ENCODE peak calls at places on chromosome 6, in eight cellular contexts. U is PC-9, M is GM23248, J is PC-3, F is GM23338, N is HCT116, B is hepatocyte, Y is Karpas-422. W is an unnamed sample. For H3K9me2, the result is how much of the 10 kb centered on the place peaks cover.

GRCh38 chr6:81753709-81754678 is 1.5 kb upstream of the TENT5A start:
- DNase-seq in U (peak), M (peak), J (peak), F (peak), N (peak), B (peak), Y (no peak), W (no peak)

GRCh38 chr6:51464956-51465355 is 622.5 kb downstream of the PKHD1 start:
- DNase-seq in U (no peak), M (no peak), J (no peak), F (no peak), N (no peak), B (no peak), Y (no peak), W (no peak)

GRCh38 chr6:157151989-157152388 is 171.3 kb downstream of the TMEM242 start:
- DNase-seq in U (no peak), M (peak), J (peak), F (no peak), N (no peak), B (no peak), Y (no peak), W (no peak)

GRCh38 chr6:12068899-12069557 is 56.9 kb downstream of the HIVEP1 start:
- DNase-seq in U (no peak), M (no peak), J (peak), F (no peak), N (no peak), B (no peak), Y (no peak), W (no peak)

GRCh38 chr6:137494967-137495595 is 887 bp upstream of the OLIG3 start:
- DNase-seq in U (no peak), M (no peak), J (no peak), F (peak), N (no peak), B (no peak), Y (no peak), W (no peak)

GRCh38 chr6:25359891-25360290 is 80.7 kb downstream of the CARMIL1 start:
- DNase-seq in U (no peak), M (peak), J (peak), F (no peak), N (peak), B (no peak), Y (no peak), W (no peak)

GRCh38 chr6:103191391-103192093 is 1668.2 kb downstream of the HACE1 start:
- DNase-seq in U (no peak), M (no peak), J (no peak), F (no peak), N (no peak), B (no peak), Y (no peak), W (no peak)

GRCh38 chr6:54754406-54754805 is 92.2 kb upstream of the FAM83B start:
- DNase-seq in U (no peak), M (no peak), J (no peak), F (no peak), N (no peak), B (no peak), Y (no peak), W (no peak)

GRCh38 chr6:75484535-75484934 is 9.1 kb downstream of the FILIP1 start:
- DNase-seq in U (no peak), M (no peak), J (no peak), F (no peak), N (no peak), B (no peak), Y (no peak), W (no peak)

GRCh38 chr6:11675610-11676009 is 103.0 kb downstream of the ADTRP start:
- DNase-seq in U (no peak), M (peak), J (peak), F (no peak), N (no peak), B (peak), Y (peak), W (no peak)

GRCh38 chr6:154916857-154917256 is 78.3 kb upstream of the TIAM2 start:
- DNase-seq in U (no peak), M (no peak), J (no peak), F (no peak), N (no peak), B (no peak), Y (no peak), W (no peak)

GRCh38 chr6:156167289-156168076 is 609.7 kb upstream of the ARID1B start:
- DNase-seq in U (no peak), M (no peak), J (no peak), F (no peak), N (no peak), B (no peak), Y (no peak), W (no peak)

GRCh38 chr6:1901556-1901955 is 291.8 kb downstream of the FOXC1 start:
- DNase-seq in U (no peak), M (peak), J (peak), F (no peak), N (no peak), B (peak), Y (no peak), W (no peak)

GRCh38 chr6:163543311-163543710 is 128.8 kb downstream of the QKI start:
- DNase-seq in U (no peak), M (no peak), J (no peak), F (peak), N (no peak), B (no peak), Y (no peak), W (no peak)

GRCh38 chr6:15297895-15298590 is 52.2 kb downstream of the JARID2 start:
- DNase-seq in U (no peak), M (peak), J (no peak), F (no peak), N (no peak), B (no peak), Y (no peak), W (no peak)

GRCh38 chr6:32047855-32048766 is 9.9 kb downstream of the CYP21A2 start:
- DNase-seq in U (peak), M (peak), J (peak), F (peak), N (peak), B (peak), Y (peak), W (peak)

GRCh38 chr6:20060252-20060651 is 152.0 kb downstream of the MBOAT1 start:
- DNase-seq in U (no peak), M (no peak), J (no peak), F (no peak), N (no peak), B (no peak), Y (no peak), W (no peak)

GRCh38 chr6:157376706-157377230 is 4.2 kb upstream of the ZDHHC14 start:
- DNase-seq in U (no peak), M (peak), J (no peak), F (no peak), N (no peak), B (no peak), Y (no peak), W (peak)

GRCh38 chr6:71408966-71409723 is 120.5 kb downstream of the OGFRL1 start:
- DNase-seq in U (no peak), M (peak), J (no peak), F (no peak), N (no peak), B (no peak), Y (no peak), W (no peak)

GRCh38 chr6:99575544-99576227 is 7.2 kb upstream of the CCNC start:
- DNase-seq in U (no peak), M (no peak), J (no peak), F (no peak), N (no peak), B (no peak), Y (no peak), W (no peak)

GRCh38 chr6:35757461-35758123 is 18.8 kb upstream of the CLPSL2 start:
- DNase-seq in U (no peak), M (peak), J (peak), F (peak), N (peak), B (peak), Y (peak), W (peak)

GRCh38 chr6:139540276-139540675 is 165.8 kb upstream of the CITED2 start:
- DNase-seq in U (no peak), M (peak), J (peak), F (no peak), N (no peak), B (no peak), Y (no peak), W (no peak)

GRCh38 chr6:72216222-72217106 is 330.1 kb downstream of the RIMS1 start:
- DNase-seq in U (peak), M (no peak), J (peak), F (no peak), N (no peak), B (peak), Y (no peak), W (no peak)

GRCh38 chr6:125193208-125193607 is 39.6 kb downstream of the TPD52L1 start:
- DNase-seq in U (peak), M (peak), J (peak), F (no peak), N (no peak), B (no peak), Y (no peak), W (no peak)

GRCh38 chr6:169751242-169752073 is at the start of the genes DYNLT2 and ERMARD:
- DNase-seq in U (peak), M (peak), J (peak), F (peak), N (peak), B (peak), Y (peak), W (peak)

GRCh38 chr6:68468244-68468884 is 166.7 kb upstream of the ADGRB3 start:
- DNase-seq in U (no peak), M (no peak), J (peak), F (peak), N (no peak), B (no peak), Y (peak), W (peak)

GRCh38 chr6:37187321-37188022 is 17.5 kb downstream of the PIM1 start:
- DNase-seq in U (no peak), M (no peak), J (no peak), F (no peak), N (no peak), B (no peak), Y (no peak), W (no peak)

GRCh38 chr6:157443066-157443800 is 62.2 kb downstream of the ZDHHC14 start:
- DNase-seq in U (no peak), M (peak), J (peak), F (no peak), N (no peak), B (no peak), Y (no peak), W (no peak)

GRCh38 chr6:141988954-141989705 is 143.6 kb upstream of the GJE1 start:
- DNase-seq in U (peak), M (peak), J (peak), F (peak), N (peak), B (peak), Y (peak), W (peak)

GRCh38 chr6:130675072-130675471 is 152.1 kb upstream of the SMLR1 start:
- DNase-seq in U (no peak), M (peak), J (peak), F (no peak), N (no peak), B (no peak), Y (no peak), W (no peak)

GRCh38 chr6:3843379-3844096 is 5.6 kb upstream of the FAM50B start:
- DNase-seq in U (no peak), M (peak), J (peak), F (no peak), N (no peak), B (no peak), Y (no peak), W (no peak)

GRCh38 chr6:146910611-146911010 is 293.6 kb upstream of the STXBP5 start:
- DNase-seq in U (no peak), M (no peak), J (no peak), F (no peak), N (no peak), B (no peak), Y (no peak), W (no peak)

GRCh38 chr6:136158398-136158797 is 91.7 kb downstream of the MTFR2 start:
- DNase-seq in U (no peak), M (no peak), J (no peak), F (no peak), N (no peak), B (peak), Y (no peak), W (no peak)

GRCh38 chr6:7639427-7639826 is 49.4 kb downstream of the SNRNP48 start:
- DNase-seq in U (no peak), M (no peak), J (no peak), F (no peak), N (no peak), B (no peak), Y (no peak), W (no peak)
- H3K4me2 ChIP-seq in U (no peak), M (no peak), J (no peak), F (no peak), N (no peak), B (no peak), Y (no peak), W (no peak)

GRCh38 chr6:144223686-144224085 is 61.4 kb upstream of the UTRN start:
- DNase-seq in U (no peak), M (peak), J (no peak), F (no peak), N (no peak), B (no peak), Y (no peak), W (no peak)
- H3K9me2 ChIP-seq in U (under half), M (under half), J (under half), F (under half), N (under half), B (under half), Y (under half), W (under half)

GRCh38 chr6:83867043-83867442 is 7.6 kb downstream of the CYB5R4 start:
- DNase-seq in U (no peak), M (no peak), J (no peak), F (no peak), N (no peak), B (no peak), Y (no peak), W (no peak)

GRCh38 chr6:83862776-83863471 is 3.4 kb downstream of the CYB5R4 start:
- DNase-seq in U (no peak), M (no peak), J (no peak), F (no peak), N (no peak), B (no peak), Y (no peak), W (peak)

GRCh38 chr6:83860347-83860731 is 850 bp downstream of the CYB5R4 start:
- DNase-seq in U (no peak), M (no peak), J (no peak), F (no peak), N (no peak), B (no peak), Y (peak), W (no peak)

GRCh38 chr6:83859410-83860346 is at the start of gene CYB5R4:
- DNase-seq in U (peak), M (peak), J (peak), F (peak), N (peak), B (peak), Y (peak), W (peak)

DNA sequence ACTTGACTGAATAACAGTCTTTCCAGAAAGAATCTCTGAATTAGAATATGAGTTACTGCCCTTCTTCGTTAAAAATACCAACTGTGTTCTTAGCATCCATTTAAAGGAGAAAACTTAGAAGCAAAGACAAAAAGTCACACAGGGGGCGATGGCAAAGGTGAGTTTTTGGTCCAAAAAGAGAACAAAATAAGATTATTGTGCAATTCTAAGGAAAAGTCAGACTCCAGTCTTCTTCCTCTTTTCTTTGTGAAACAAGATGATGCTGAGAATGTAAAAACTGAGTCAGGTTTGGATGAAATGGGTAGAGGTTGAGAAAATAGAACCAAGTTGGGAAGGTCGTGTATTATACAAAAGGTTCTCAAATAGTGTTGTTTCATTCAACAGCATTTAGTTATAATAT is 1.6 kb downstream of the CYB5R4 start:
- DNase-seq in U (no peak), M (no peak), J (no peak), F (no peak), N (no peak), B (no peak), Y (peak), W (no peak)
- H3K4me2 ChIP-seq in U (peak), M (peak), J (peak), F (peak), N (peak), B (peak), Y (peak), W (peak)

GRCh38 chr6:90849686-90850085 is 262.8 kb upstream of the MAP3K7 start:
- DNase-seq in U (no peak), M (no peak), J (no peak), F (no peak), N (no peak), B (no peak), Y (no peak), W (no peak)
- H3K9me2 ChIP-seq in U (under half), M (under half), J (under half), F (under half), N (under half), B (under half), Y (under half), W (under half)

DNA sequence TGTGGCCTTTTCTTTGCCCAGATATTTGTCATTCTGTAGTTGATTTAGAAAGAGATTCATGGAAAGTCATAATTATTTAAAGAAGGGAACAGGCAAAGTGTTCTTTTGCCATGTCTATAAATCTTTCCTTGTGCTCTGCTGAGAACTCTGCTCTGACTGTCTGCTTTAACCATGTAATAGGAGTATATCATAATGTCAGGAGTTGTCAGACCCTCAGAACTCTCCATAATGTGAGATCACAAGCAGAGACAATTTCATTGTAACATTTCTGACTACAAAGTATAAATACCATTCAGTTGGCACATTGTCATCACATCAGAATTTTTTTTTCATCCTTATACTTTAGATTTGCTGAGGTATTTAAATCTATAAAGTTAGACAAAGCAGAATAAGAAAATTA is 33.0 kb upstream of the HS3ST5 start:
- DNase-seq in U (no peak), M (no peak), J (no peak), F (no peak), N (no peak), B (no peak), Y (no peak), W (no peak)
- H3K4me2 ChIP-seq in U (no peak), M (no peak), J (no peak), F (peak), N (no peak), B (no peak), Y (no peak), W (no peak)

DNA sequence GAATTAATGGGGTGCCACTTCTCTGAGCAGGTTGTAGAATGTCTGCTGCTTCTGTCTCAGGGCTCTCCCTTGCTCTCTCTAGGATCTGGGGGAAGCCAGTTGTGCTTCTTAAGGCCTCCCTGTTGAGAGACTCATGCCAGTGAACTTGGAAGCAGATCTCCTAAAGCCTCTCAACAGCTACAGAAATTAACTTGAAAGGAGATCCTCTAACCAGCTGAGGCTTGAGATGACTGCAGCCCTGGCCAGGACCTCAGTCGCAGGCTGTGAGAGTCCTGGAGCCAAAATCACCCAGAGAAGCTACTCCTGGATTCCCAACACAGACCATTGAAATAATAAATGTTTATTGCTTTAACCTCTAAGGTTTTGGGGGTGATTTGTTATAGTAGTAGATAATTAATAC is 180.2 kb upstream of the MARCKS start:
- DNase-seq in U (no peak), M (no peak), J (no peak), F (no peak), N (no peak), B (no peak), Y (no peak), W (no peak)
- H3K9me2 ChIP-seq in U (under half), M (under half), J (under half), F (under half), N (under half), B (under half), Y (under half), W (under half)

GRCh38 chr6:52725133-52725529 is 38.1 kb downstream of the GSTA2 start:
- DNase-seq in U (no peak), M (peak), J (peak), F (no peak), N (no peak), B (peak), Y (no peak), W (no peak)
- H3K4me2 ChIP-seq in U (peak), M (peak), J (peak), F (no peak), N (no peak), B (peak), Y (peak), W (no peak)

W was measured in OCI-LY7.